ENCODE peak calls at places on chromosomes 3 and 15, in seven cellular contexts. N, W, Y, K, U, Z and F are unnamed samples.

GRCh38 chr3:158794936-158795518 is 6.8 kb upstream of the MFSD1 start:
- DNase-seq in K (peak; percentile 48), U (no peak), Z (no peak), W (peak; percentile 63), Y (no peak), N (peak; percentile 65), F (no peak)

GRCh38 chr3:185270262-185270955 is 16.6 kb upstream of the EHHADH start:
- DNase-seq in K (peak; percentile 53), W (peak; percentile 72), N (peak; percentile 26), Z (no peak), Y (no peak), U (no peak), F (no peak)

GRCh38 chr15:67068724-67069400 is 3.5 kb downstream of the SMAD3 start:
- DNase-seq in Z (no peak), K (peak; percentile 18), U (no peak), W (no peak), Y (no peak), N (peak; percentile 59), F (no peak)

GRCh38 chr3:49025793-49026520 is 3.2 kb downstream of the IMPDH2 start:
- DNase-seq in N (no peak), U (no peak), Y (no peak), W (no peak), K (no peak), Z (no peak), F (no peak)

GRCh38 chr15:63583027-63583426 is 14.2 kb upstream of the FBXL22 start:
- DNase-seq in U (no peak), Z (peak; percentile 92), K (no peak), N (peak; percentile 81), Y (no peak), W (no peak), F (no peak)

GRCh38 chr3:29293371-29293770 is 12.5 kb downstream of the RBMS3 start:
- DNase-seq in U (no peak), W (no peak), Z (no peak), Y (no peak), K (no peak), N (no peak), F (no peak)

GRCh38 chr15:66805207-66805975 is 103.4 kb downstream of the SMAD6 start:
- DNase-seq in W (no peak), Y (no peak), N (peak; percentile 48), Z (no peak), U (no peak), K (no peak), F (no peak)

GRCh38 chr3:178500631-178501030 is 35.6 kb upstream of the KCNMB2 start:
- DNase-seq in Y (no peak), K (no peak), Z (peak; percentile 55), N (peak; percentile 9), W (no peak), U (no peak), F (no peak)

GRCh38 chr3:60798456-60798855 is 452.8 kb downstream of the FHIT start:
- DNase-seq in W (no peak), Y (no peak), K (no peak), N (no peak), Z (no peak), U (no peak), F (no peak)

GRCh38 chr15:61115679-61116078 is 113.4 kb downstream of the RORA start:
- DNase-seq in U (no peak), K (no peak), Z (peak; percentile 23), Y (no peak), W (no peak), N (peak; percentile 12), F (no peak)

GRCh38 chr15:61116830-61117229 is 112.3 kb downstream of the RORA start:
- DNase-seq in Z (no peak), K (no peak), W (no peak), U (no peak), N (no peak), Y (no peak), F (no peak)

GRCh38 chr15:61119556-61119955 is 109.5 kb downstream of the RORA start:
- DNase-seq in W (no peak), Z (no peak), U (no peak), N (no peak), K (no peak), Y (no peak), F (no peak)

GRCh38 chr15:61115241-61115640 is 113.9 kb downstream of the RORA start:
- DNase-seq in Z (peak; percentile 71), U (no peak), W (no peak), N (peak; percentile 58), K (no peak), Y (no peak), F (no peak)

GRCh38 chr15:61118885-61119284 is 110.2 kb downstream of the RORA start:
- DNase-seq in K (no peak), Y (no peak), N (no peak), Z (no peak), W (peak; percentile 56), U (no peak), F (peak; percentile 26)
- TF ChIP-seq CTCF in K (peak; percentile 21), Y (peak; percentile 30), N (peak; percentile 39), Z (no peak), W (peak; percentile 62), U (no peak), F (peak; percentile 12)

GRCh38 chr15:96893159-96893906 is 562.8 kb downstream of the NR2F2 start:
- DNase-seq in N (peak; percentile 6), Z (no peak), U (no peak), K (peak; percentile 6), Y (no peak), W (peak; percentile 75), F (no peak)
- TF ChIP-seq CTCF in N (peak; percentile 49), Z (peak; percentile 23), U (peak; percentile 74), K (no peak), Y (peak; percentile 55), W (peak; percentile 81), F (peak; percentile 27)

GRCh38 chr3:169218314-169218983 is 445.1 kb downstream of the MECOM start:
- DNase-seq in Z (peak; percentile 63), U (peak; percentile 75), W (peak; percentile 85), Y (no peak), K (no peak), N (peak; percentile 78), F (no peak)
- TF ChIP-seq CTCF in Z (peak; percentile 82), U (peak; percentile 73), W (peak; percentile 69), Y (peak; percentile 35), K (peak; percentile 17), N (peak; percentile 87), F (peak; percentile 68)

GRCh38 chr3:137946341-137946973 is 63.5 kb upstream of the CLDN18 start:
- DNase-seq in U (no peak), K (peak; percentile 85), N (peak; percentile 64), Y (no peak), W (peak; percentile 95), Z (peak; percentile 39), F (peak; percentile 18)
- TF ChIP-seq CTCF in U (peak; percentile 73), K (peak; percentile 61), N (peak; percentile 67), Y (peak; percentile 58), W (peak; percentile 88), Z (peak; percentile 55), F (peak; percentile 77)

GRCh38 chr15:73265536-73266153 is 103.1 kb downstream of the HCN4 start:
- DNase-seq in K (peak; percentile 71), N (peak; percentile 67), Y (no peak), W (peak; percentile 87), Z (peak; percentile 27), U (no peak), F (no peak)
- TF ChIP-seq CTCF in K (peak; percentile 85), N (peak; percentile 91), Y (peak; percentile 34), W (peak; percentile 89), Z (peak; percentile 74), U (peak; percentile 62), F (peak; percentile 72)

DNA sequence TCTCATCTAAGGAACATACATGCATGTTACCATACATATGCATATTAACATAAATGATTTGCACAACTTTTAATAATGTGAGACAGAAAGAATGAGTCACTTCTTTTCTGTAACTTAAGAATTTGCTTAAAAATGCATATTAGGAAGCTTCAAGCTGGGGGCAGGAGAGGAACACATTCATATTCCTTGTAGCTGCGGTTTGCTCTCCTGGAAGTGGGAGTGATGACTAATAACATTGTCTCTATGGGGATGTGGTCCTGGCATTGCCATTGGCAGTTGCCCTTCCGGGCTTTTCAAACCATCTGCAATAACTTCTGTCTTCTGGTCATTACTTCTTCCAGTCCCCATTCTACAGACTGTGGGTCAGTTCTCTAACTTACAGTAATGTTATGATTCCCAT is 15.6 kb downstream of the CHST2 start:
- DNase-seq in K (peak; percentile 38), U (no peak), Y (no peak), N (peak; percentile 95), W (no peak), Z (peak; percentile 98), F (no peak)
- TF ChIP-seq CTCF in K (no peak), U (no peak), Y (no peak), N (no peak), W (no peak), Z (no peak), F (no peak)

GRCh38 chr15:31238906-31239305 is 87.7 kb upstream of the KLF13 start:
- DNase-seq in Z (no peak), K (no peak), Y (no peak), N (no peak), U (no peak), W (no peak), F (no peak)

GRCh38 chr15:31236184-31237041 is 90.2 kb upstream of the KLF13 start:
- DNase-seq in Z (peak; percentile 94), K (peak; percentile 52), Y (peak; percentile 69), U (peak; percentile 91), W (no peak), N (peak; percentile 96), F (no peak)

GRCh38 chr15:31239409-31239808 is 87.2 kb upstream of the KLF13 start:
- DNase-seq in U (no peak), Z (no peak), N (no peak), K (no peak), W (no peak), Y (no peak), F (no peak)

GRCh38 chr15:31237042-31237324 is 89.7 kb upstream of the KLF13 start:
- DNase-seq in N (no peak), Y (no peak), K (no peak), W (no peak), U (no peak), Z (no peak), F (no peak)

DNA sequence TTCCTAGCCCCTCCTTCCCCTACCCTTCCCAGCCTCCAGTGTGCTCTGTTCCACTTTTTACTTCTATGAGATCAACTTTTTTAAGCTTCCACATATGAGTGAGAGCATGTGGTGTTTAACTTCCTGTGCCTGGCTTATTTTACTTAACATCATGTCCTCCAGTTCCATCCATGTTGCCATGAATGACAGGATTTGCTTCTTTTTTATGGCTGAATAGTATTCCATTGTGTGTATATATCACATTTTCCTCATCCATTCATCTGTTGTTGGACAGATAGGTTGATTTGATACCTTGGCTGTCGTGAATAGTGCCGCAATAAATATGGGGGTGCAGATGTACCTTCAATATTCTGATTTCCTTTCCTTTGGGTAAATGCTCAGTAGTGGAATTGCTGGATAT is 88.3 kb upstream of the KLF13 start:
- DNase-seq in N (no peak), Z (no peak), W (no peak), K (no peak), U (no peak), Y (no peak), F (no peak)
- TF ChIP-seq CTCF in N (no peak), Z (no peak), W (no peak), K (no peak), U (no peak), Y (no peak), F (no peak)